ENCODE peak calls at places on chromosomes 5 and 9, in seven cellular contexts. W is NCI-H1092, Y is gastrocnemius medialis, Q is EL, I is RPMI7951, N is T-helper 1 cell, R is COR-L47. C is an unnamed sample.

GRCh38 chr5:127235136-127235535 is 55.5 kb upstream of the MEGF10 start:
- DNase-seq in W (no peak), N (no peak), Y (no peak), R (no peak), Q (no peak), I (no peak), C (no peak)

GRCh38 chr9:17134843-17135577 is at the start of gene CNTLN:
- DNase-seq in N (no peak), Y (peak), I (peak), Q (peak), W (peak), R (peak), C (peak)

GRCh38 chr5:1515311-1515920 is 8.3 kb downstream of the LPCAT1 start:
- DNase-seq in Y (peak), W (no peak), I (no peak), Q (no peak), N (no peak), R (no peak), C (peak)

GRCh38 chr5:34053133-34053532 is 10.1 kb upstream of the C1QTNF3 start:
- DNase-seq in Y (no peak), I (peak), Q (peak), N (no peak), W (no peak), R (no peak), C (no peak)

GRCh38 chr5:100900142-100900795 is 2.8 kb downstream of the ST8SIA4 start:
- DNase-seq in Y (no peak), I (peak), R (peak), W (no peak), Q (no peak), N (no peak), C (no peak)

GRCh38 chr9:23153058-23153457 is 673.0 kb downstream of the ELAVL2 start:
- DNase-seq in Q (no peak), I (no peak), Y (no peak), R (no peak), W (no peak), N (no peak), C (no peak)

GRCh38 chr5:33888582-33888981 is 3.2 kb downstream of the ADAMTS12 start:
- DNase-seq in I (no peak), Q (peak), W (no peak), R (no peak), N (no peak), Y (no peak), C (no peak)

GRCh38 chr5:131563434-131564228 is 71.4 kb downstream of the RAPGEF6 start:
- DNase-seq in N (no peak), W (no peak), I (no peak), Q (no peak), R (no peak), Y (no peak), C (no peak)

GRCh38 chr5:14400611-14401010 is 181.0 kb upstream of the OTULINL start:
- DNase-seq in N (no peak), Y (no peak), I (no peak), Q (no peak), W (no peak), R (no peak), C (no peak)

GRCh38 chr9:18459958-18460584 is 13.9 kb upstream of the ADAMTSL1 start:
- DNase-seq in Q (peak), W (no peak), N (no peak), I (peak), Y (no peak), R (no peak), C (no peak)

GRCh38 chr5:14676320-14676719 is 11.8 kb downstream of the OTULIN start:
- DNase-seq in Q (peak), R (no peak), Y (peak), I (peak), N (no peak), W (no peak), C (no peak)

GRCh38 chr9:105173306-105173705 is 71.1 kb upstream of the SLC44A1 start:
- DNase-seq in R (peak), N (no peak), Q (no peak), Y (no peak), I (no peak), W (no peak), C (no peak)

GRCh38 chr9:72733896-72734295 is 212.5 kb downstream of the TMC1 start:
- DNase-seq in R (no peak), N (no peak), Q (no peak), W (no peak), Y (no peak), I (no peak), C (no peak)

GRCh38 chr5:111016801-111017200 is 54.7 kb upstream of the TSLP start:
- DNase-seq in R (no peak), W (no peak), N (no peak), I (no peak), Y (no peak), Q (no peak), C (no peak)

GRCh38 chr5:127092690-127093089 is 19.4 kb upstream of the C5orf63 start:
- DNase-seq in N (no peak), Y (no peak), R (no peak), I (peak), Q (peak), W (no peak), C (no peak)

C was measured in lower leg skin.